ENCODE peak calls at places on chromosomes 3 and 15, in nine cellular contexts. M is IMR-90, N is colonic mucosa, R is RWPE1, U is brain microvascular endothelial cell, V is right atrium auricular region, Z is spleen, J is heart right ventricle, I is left lung. X is an unnamed sample.

GRCh38 chr3:52529376-52530333 is 4.0 kb downstream of the NT5DC2 start:
- DNase-seq in M (peak; percentile 46), N (no peak), R (no peak), U (no peak), V (peak; percentile 77), Z (no peak), J (no peak), I (peak; percentile 29), X (peak; percentile 56)

GRCh38 chr3:145739926-145740325 is 421.1 kb downstream of the PLOD2 start:
- DNase-seq in M (peak; percentile 2), N (no peak), R (no peak), U (peak; percentile 79), V (no peak), Z (no peak), J (no peak), I (no peak), X (peak; percentile 31)

GRCh38 chr3:49476563-49476962 is 6.5 kb downstream of the DAG1 start:
- DNase-seq in M (no peak), N (no peak), R (no peak), U (no peak), V (no peak), Z (no peak), J (no peak), I (no peak), X (peak; percentile 28)

GRCh38 chr15:32124726-32125125 is 94.4 kb downstream of the CHRNA7 start:
- DNase-seq in M (no peak), N (no peak), R (no peak), U (no peak), V (no peak), Z (peak; percentile 6), J (no peak), I (no peak), X (no peak)

GRCh38 chr15:69303337-69304175 is 4.8 kb downstream of the PAQR5 start:
- DNase-seq in M (peak; percentile 55), N (no peak), R (no peak), U (no peak), V (no peak), Z (no peak), J (no peak), I (no peak), X (peak; percentile 51)

GRCh38 chr3:192870785-192871184 is 46.9 kb downstream of the MB21D2 start:
- DNase-seq in M (no peak), N (no peak), R (no peak), U (no peak), V (no peak), Z (no peak), J (no peak), I (no peak), X (no peak)

GRCh38 chr15:77015651-77016320 is 20.9 kb downstream of the PSTPIP1 start:
- DNase-seq in M (no peak), N (no peak), R (no peak), U (no peak), V (no peak), Z (no peak), J (no peak), I (no peak), X (no peak)

GRCh38 chr3:31833391-31834165 is 147.5 kb downstream of the OSBPL10 start:
- DNase-seq in M (no peak), N (no peak), R (no peak), U (no peak), V (no peak), Z (no peak), J (no peak), I (no peak), X (peak; percentile 12)

GRCh38 chr3:182490601-182491485 is 302.5 kb upstream of the ATP11B start:
- DNase-seq in M (no peak), N (peak; percentile 23), R (peak; percentile 39), U (no peak), V (no peak), Z (no peak), J (no peak), I (no peak), X (peak; percentile 2)

GRCh38 chr15:57457726-57458125 is 81.4 kb downstream of the CGNL1 start:
- DNase-seq in M (no peak), N (no peak), R (no peak), U (no peak), V (no peak), Z (no peak), J (no peak), I (no peak), X (peak; percentile 62)

GRCh38 chr3:138467905-138468304 is 33.5 kb downstream of the ESYT3 start:
- DNase-seq in M (no peak), N (no peak), R (no peak), U (no peak), V (no peak), Z (peak; percentile 25), J (no peak), I (no peak), X (no peak)

GRCh38 chr3:130915567-130916292 is 21.8 kb downstream of the ATP2C1 start:
- DNase-seq in M (no peak), N (no peak), R (no peak), U (no peak), V (no peak), Z (no peak), J (no peak), I (no peak), X (no peak)

GRCh38 chr3:130918328-130918727 is 24.4 kb downstream of the ATP2C1 start:
- DNase-seq in M (no peak), N (no peak), R (no peak), U (no peak), V (no peak), Z (no peak), J (no peak), I (no peak), X (peak; percentile 15)

DNA sequence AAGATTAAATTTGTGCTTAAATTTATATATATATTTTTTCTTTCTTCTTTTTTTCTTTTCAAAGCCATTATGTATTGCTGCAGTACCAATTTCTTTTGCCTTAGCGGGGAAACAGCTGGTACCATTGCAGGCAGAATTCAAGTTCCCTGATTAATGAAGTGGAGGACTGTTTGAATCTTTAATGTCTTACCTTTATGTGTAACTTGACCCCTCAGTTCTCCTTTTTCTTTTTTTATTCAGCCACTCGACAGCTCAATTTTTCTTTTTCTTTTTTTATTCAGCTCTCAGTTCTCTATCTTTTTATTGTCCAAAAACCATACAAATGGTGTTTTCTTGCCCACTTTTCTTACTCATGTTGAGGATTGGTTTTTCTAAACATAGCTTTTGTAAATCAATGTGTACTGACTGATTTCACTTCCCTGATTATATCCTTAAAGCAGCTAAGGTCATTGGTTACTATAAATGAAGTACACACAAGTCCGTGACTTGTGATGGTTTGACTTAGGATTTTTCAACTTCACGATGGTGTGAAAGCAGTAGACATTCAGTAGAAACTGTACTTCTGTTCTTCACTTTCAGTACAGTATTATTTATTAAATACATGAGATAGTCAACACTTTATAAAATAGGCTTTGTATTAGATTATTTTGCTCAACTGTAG is 22.8 kb downstream of the ATP2C1 start:
- DNase-seq in M (no peak), N (no peak), R (no peak), U (no peak), V (no peak), Z (no peak), J (no peak), I (no peak), X (no peak)
- H3K27ac ChIP-seq in M (no peak overlapping the region), N (no peak overlapping the region), R (no peak overlapping the region), U (no peak overlapping the region), V (peak overlapping the region; percentile 31), Z (no peak overlapping the region), J (peak overlapping the region; percentile 57), I (no peak overlapping the region), X (no peak overlapping the region)

GRCh38 chr3:195907730-195908438 is 467 bp downstream of the TNK2 start:
- DNase-seq in M (no peak), N (peak; percentile 67), R (no peak), U (no peak), V (peak; percentile 81), Z (peak; percentile 90), J (peak; percentile 48), I (peak; percentile 68), X (no peak)
- H3K27ac ChIP-seq in M (no peak overlapping the region), N (peak overlapping the region; percentile 73), R (peak overlapping the region; percentile 99), U (no peak overlapping the region), V (peak overlapping the region; percentile 81), Z (peak overlapping the region; percentile 92), J (peak overlapping the region; percentile 20), I (peak overlapping the region; percentile 54), X (no peak overlapping the region)

DNA sequence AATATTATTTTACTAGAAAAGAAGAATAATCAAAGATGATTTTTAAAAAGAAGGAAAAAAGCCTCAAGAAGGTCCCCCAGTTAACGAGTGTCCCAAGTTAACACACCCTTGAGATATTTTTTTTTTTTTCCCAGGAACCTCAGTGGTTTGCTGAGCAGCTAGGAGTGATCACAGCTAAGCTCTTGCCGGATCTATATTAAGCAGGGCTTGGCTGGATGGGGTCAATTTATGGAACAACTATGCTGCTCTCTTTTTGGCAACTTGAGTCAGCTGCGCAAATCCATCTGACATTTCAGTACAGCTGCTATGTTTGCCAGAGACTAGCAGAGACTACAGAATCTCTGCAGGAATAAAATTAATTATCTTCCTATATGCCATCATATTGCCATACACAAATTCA is at the start of gene LMOD3:
- DNase-seq in M (no peak), N (no peak), R (no peak), U (no peak), V (no peak), Z (no peak), J (no peak), I (no peak), X (no peak)
- H3K27ac ChIP-seq in M (no peak within 1 kb of the TSS), N (no peak within 1 kb of the TSS), R (no peak within 1 kb of the TSS), U (no peak within 1 kb of the TSS), V (peak within 1 kb of the TSS; percentile 75), Z (no peak within 1 kb of the TSS), J (peak within 1 kb of the TSS; percentile 72), I (no peak within 1 kb of the TSS), X (no peak within 1 kb of the TSS)

GRCh38 chr3:160053048-160053391 is 64.4 kb downstream of the IL12A start:
- DNase-seq in M (no peak), N (no peak), R (no peak), U (no peak), V (no peak), Z (no peak), J (no peak), I (no peak), X (peak; percentile 34)

GRCh38 chr3:160049570-160049969 is 60.9 kb downstream of the IL12A start:
- DNase-seq in M (no peak), N (no peak), R (no peak), U (no peak), V (no peak), Z (no peak), J (no peak), I (no peak), X (no peak)

GRCh38 chr3:160049038-160049437 is 60.4 kb downstream of the IL12A start:
- DNase-seq in M (no peak), N (no peak), R (no peak), U (no peak), V (no peak), Z (no peak), J (no peak), I (no peak), X (no peak)

GRCh38 chr3:160052385-160053047 is 63.9 kb downstream of the IL12A start:
- DNase-seq in M (peak; percentile 38), N (no peak), R (no peak), U (no peak), V (no peak), Z (no peak), J (no peak), I (no peak), X (no peak)

DNA sequence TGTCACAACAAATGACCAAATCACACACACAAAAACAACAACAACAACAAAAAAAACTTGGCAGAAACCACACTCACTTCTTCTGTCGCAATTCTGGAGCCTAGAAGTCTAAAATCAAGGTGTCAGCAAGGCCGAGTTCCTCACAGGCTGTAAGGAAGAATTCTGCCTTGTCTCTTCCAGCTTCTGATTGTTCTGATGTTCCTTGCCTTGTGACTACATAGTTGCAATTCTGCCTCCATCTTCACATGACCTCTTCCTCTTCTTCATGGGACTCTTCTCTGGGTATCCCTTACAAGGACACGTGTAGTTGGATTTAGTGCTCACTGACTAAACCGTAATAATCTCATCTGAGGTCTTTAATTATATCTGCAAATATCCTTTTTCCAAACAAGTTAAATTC is 61.4 kb downstream of the IL12A start:
- DNase-seq in M (no peak), N (no peak), R (no peak), U (no peak), V (no peak), Z (no peak), J (no peak), I (no peak), X (no peak)
- H3K27ac ChIP-seq in M (no peak overlapping the region), N (no peak overlapping the region), R (no peak overlapping the region), U (no peak overlapping the region), V (no peak overlapping the region), Z (no peak overlapping the region), J (no peak overlapping the region), I (no peak overlapping the region), X (no peak overlapping the region)

X was measured in fibroblast of lung.